ENCODE peak calls at places on chromosomes 3 and 15, in four cellular contexts. G is HepG2, L is HCT116, H is K562. Y is an unnamed sample.

GRCh38 chr3:23202921-23203650 is at the start of gene UBE2E2:
- DNase-seq in G (no peak), L (no peak), H (peak), Y (no peak)

GRCh38 chr3:151278223-151278622 is at the start of gene P2RY14:
- DNase-seq in G (no peak), L (no peak), H (no peak), Y (no peak)

GRCh38 chr3:122092460-122093165 is 37.5 kb downstream of the CD86 start:
- DNase-seq in G (no peak), L (peak), H (peak), Y (no peak)

GRCh38 chr15:63372753-63373152 is 8.9 kb downstream of the CA12 start:
- DNase-seq in G (no peak), L (no peak), H (no peak), Y (no peak)

GRCh38 chr15:31306426-31307269 is 20.0 kb upstream of the KLF13 start:
- DNase-seq in G (no peak), L (no peak), H (no peak), Y (no peak)

GRCh38 chr3:171654809-171655208 is 155.5 kb downstream of the PLD1 start:
- DNase-seq in G (no peak), L (no peak), H (no peak), Y (no peak)

GRCh38 chr15:40313531-40314398 is 6.0 kb upstream of the PLCB2 start:
- DNase-seq in G (peak), L (no peak), H (no peak), Y (no peak)

GRCh38 chr15:100715571-100716455 is 113.4 kb downstream of the ASB7 start:
- DNase-seq in G (peak), L (no peak), H (no peak), Y (no peak)

GRCh38 chr15:75640483-75641175 is 605 bp upstream of the IMP3 start:
- DNase-seq in G (peak), L (peak), H (no peak), Y (peak)

GRCh38 chr3:34942256-34942655 is 697.1 kb upstream of the ARPP21 start:
- DNase-seq in G (no peak), L (no peak), H (no peak), Y (no peak)

GRCh38 chr3:171982829-171983228 is 56.5 kb upstream of the FNDC3B start:
- DNase-seq in G (no peak), L (no peak), H (no peak), Y (no peak)

GRCh38 chr3:138914870-138915502 is 32.0 kb downstream of the FOXL2 start:
- DNase-seq in G (peak), L (no peak), H (peak), Y (peak)

GRCh38 chr3:160210799-160211221 is 14.4 kb upstream of the C3orf80 start:
- DNase-seq in G (peak), L (peak), H (peak), Y (peak)

GRCh38 chr3:187689984-187690383 is 12.4 kb downstream of the RTP2 start:
- DNase-seq in G (no peak), L (no peak), H (no peak), Y (no peak)

GRCh38 chr3:151445283-151446001 is 15.4 kb downstream of the IGSF10 start:
- DNase-seq in G (no peak), L (no peak), H (no peak), Y (no peak)

GRCh38 chr3:196489747-196490146 is 13.8 kb downstream of the RNF168 start:
- DNase-seq in G (no peak), L (no peak), H (no peak), Y (no peak)

GRCh38 chr15:72153269-72153668 is 35.1 kb downstream of the SENP8 start:
- DNase-seq in G (no peak), L (no peak), H (no peak), Y (no peak)

GRCh38 chr3:143749926-143750325 is 98.3 kb downstream of the SLC9A9 start:
- DNase-seq in G (no peak), L (no peak), H (no peak), Y (no peak)

GRCh38 chr15:101168463-101168824 is 83.4 kb downstream of the CHSY1 start:
- DNase-seq in G (no peak), L (no peak), H (no peak), Y (no peak)

GRCh38 chr15:29135702-29136426 is 133.8 kb downstream of the NSMCE3 start:
- DNase-seq in G (no peak), L (no peak), H (no peak), Y (no peak)

GRCh38 chr15:68930268-68931022 is at the start of gene SPESP1:
- DNase-seq in G (no peak), L (no peak), H (no peak), Y (no peak)

GRCh38 chr3:72010044-72010443 is 225.1 kb upstream of the PROK2 start:
- DNase-seq in G (no peak), L (no peak), H (no peak), Y (no peak)

GRCh38 chr3:138943724-138944131 is 3.2 kb downstream of the FOXL2 start:
- DNase-seq in G (no peak), L (no peak), H (no peak), Y (no peak)

GRCh38 chr3:173893835-173894234 is 496.3 kb downstream of the NLGN1 start:
- DNase-seq in G (no peak), L (no peak), H (no peak), Y (no peak)

GRCh38 chr3:52317601-52318000 is 1.5 kb downstream of the DNAH1 start:
- DNase-seq in G (no peak), L (no peak), H (peak), Y (no peak)

GRCh38 chr3:168161696-168162095 is 66.0 kb upstream of the GOLIM4 start:
- DNase-seq in G (no peak), L (no peak), H (no peak), Y (no peak)

GRCh38 chr15:50676799-50677483 is 9.7 kb downstream of the TRPM7 start:
- DNase-seq in G (no peak), L (no peak), H (peak), Y (no peak)

GRCh38 chr3:49906004-49906860 is 2.6 kb upstream of the MST1R start:
- DNase-seq in G (peak), L (peak), H (peak), Y (no peak)

GRCh38 chr15:98978153-98978552 is 29.4 kb downstream of the PGPEP1L start:
- DNase-seq in G (no peak), L (no peak), H (no peak), Y (no peak)

GRCh38 chr15:51955514-51955913 is 16.1 kb downstream of the LEO1 start:
- DNase-seq in G (no peak), L (no peak), H (no peak), Y (no peak)

GRCh38 chr3:46717447-46718231 is at the start of gene PRSS50:
- DNase-seq in G (no peak), L (no peak), H (peak), Y (no peak)

GRCh38 chr3:38031022-38031994 is 1.9 kb upstream of the PLCD1 start:
- DNase-seq in G (no peak), L (peak), H (no peak), Y (no peak)

GRCh38 chr3:47162695-47163022 is 1.3 kb downstream of the SETD2 start:
- DNase-seq in G (no peak), L (no peak), H (no peak), Y (no peak)

GRCh38 chr3:102089904-102090492 is 240.7 kb downstream of the NFKBIZ start:
- DNase-seq in G (no peak), L (no peak), H (no peak), Y (peak)
- TF ChIP-seq TCF7L2 in G (no peak), L (no peak), H (no peak), Y (no peak)

DNA sequence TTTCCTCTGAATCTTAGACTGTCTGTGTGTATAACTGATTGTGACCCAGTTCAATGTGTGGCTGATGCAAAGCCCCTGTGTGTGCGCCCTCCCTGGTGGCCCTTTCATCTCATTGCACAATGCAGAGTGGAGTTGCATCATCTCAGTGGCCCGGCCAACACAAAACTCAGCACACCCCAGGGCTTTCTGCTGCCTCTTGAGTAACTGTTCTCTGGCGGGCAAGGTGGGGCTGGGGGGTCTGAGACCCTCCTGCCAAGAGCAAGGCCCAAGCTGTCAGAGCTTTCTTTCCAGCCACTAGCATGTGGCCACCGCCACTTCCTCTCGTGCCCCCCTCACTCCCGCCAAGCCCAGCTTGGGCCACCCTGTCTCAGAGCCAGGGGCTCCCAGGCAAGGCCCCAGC is 80.7 kb upstream of the ALDH1L1 start:
- DNase-seq in G (peak), L (no peak), H (peak), Y (no peak)
- TF ChIP-seq POLR2AphosphoS5 in G (no peak), L (no peak), H (no peak), Y (no peak)

GRCh38 chr3:132311860-132312259 is 5.3 kb upstream of the ACP3 start:
- DNase-seq in G (no peak), L (no peak), H (no peak), Y (no peak)
- TF ChIP-seq SIN3A in G (no peak), L (no peak), H (no peak), Y (no peak)

DNA sequence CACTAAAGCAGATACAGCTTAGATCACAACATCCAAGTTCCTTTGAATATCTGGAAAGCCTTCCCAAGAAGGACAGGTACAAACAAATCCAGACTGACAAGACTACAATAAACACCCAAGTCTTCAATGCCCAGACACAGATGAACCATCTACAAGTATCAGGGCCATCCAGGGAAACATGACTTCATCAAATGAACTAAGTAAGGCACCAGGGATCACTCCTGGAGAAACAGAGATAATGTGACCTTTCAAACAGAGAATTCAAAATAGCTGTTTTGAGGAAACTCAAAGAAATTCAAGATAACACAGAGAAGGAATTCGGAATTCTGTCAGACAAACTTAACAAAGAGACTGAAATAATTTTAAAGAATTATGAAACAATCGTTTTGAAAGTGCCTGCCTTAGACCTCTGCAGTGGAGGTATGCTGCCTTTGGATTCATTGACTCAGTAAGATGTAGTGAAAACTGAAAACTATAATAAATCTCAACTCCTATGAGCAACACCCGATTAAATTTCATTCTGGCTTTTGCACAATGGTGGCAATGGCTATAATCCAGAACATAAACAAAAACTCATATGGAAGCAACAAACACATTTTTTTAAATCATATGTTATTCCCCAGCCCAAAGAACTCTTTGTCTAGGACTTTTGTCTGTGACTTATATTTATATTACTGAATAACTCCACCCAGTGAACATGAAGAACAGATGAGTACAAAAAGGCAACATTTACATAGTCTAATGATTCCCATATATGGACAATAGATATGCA is 12.6 kb upstream of the COL8A1 start:
- DNase-seq in G (no peak), L (no peak), H (no peak), Y (no peak)
- TF ChIP-seq TCF7L2 in G (no peak), L (no peak), H (no peak), Y (no peak)